ENCODE peak calls at places on chromosomes 7 and 10, in nine cellular contexts. O, H, P, Q, K, W, C, Z and M are unnamed samples.

GRCh38 chr7:50682079-50682478 is 100.6 kb downstream of the GRB10 start:
- DNase-seq in O (no peak), H (no peak), P (no peak), Q (no peak), K (no peak), W (no peak), C (no peak), Z (no peak), M (no peak)

GRCh38 chr10:10849306-10849705 is 168.4 kb upstream of the CELF2 start:
- DNase-seq in O (no peak), H (no peak), P (no peak), Q (no peak), K (no peak), W (no peak), C (no peak), Z (no peak), M (no peak)

GRCh38 chr7:139560678-139561077 is 37.2 kb downstream of the CLEC2L start:
- DNase-seq in O (no peak), H (no peak), P (peak), Q (no peak), K (no peak), W (no peak), C (no peak), Z (peak), M (no peak)

GRCh38 chr7:157019718-157020451 is 9.4 kb upstream of the MNX1 start:
- DNase-seq in O (no peak), H (no peak), P (no peak), Q (no peak), K (no peak), W (no peak), C (no peak), Z (peak), M (no peak)

GRCh38 chr10:119680050-119680449 is 28.9 kb downstream of the BAG3 start:
- DNase-seq in O (no peak), H (no peak), P (no peak), Q (no peak), K (peak), W (no peak), C (peak), Z (no peak), M (no peak)

GRCh38 chr7:155731375-155731774 is 80.9 kb downstream of the SHH start:
- DNase-seq in O (no peak), H (no peak), P (no peak), Q (no peak), K (peak), W (no peak), C (no peak), Z (no peak), M (no peak)

GRCh38 chr7:97732567-97733275 is 835 bp downstream of the TAC1 start:
- DNase-seq in O (no peak), H (no peak), P (no peak), Q (no peak), K (no peak), W (no peak), C (no peak), Z (no peak), M (no peak)

GRCh38 chr7:22442187-22442886 is 57.7 kb downstream of the STEAP1B start:
- DNase-seq in O (no peak), H (no peak), P (no peak), Q (peak), K (no peak), W (no peak), C (no peak), Z (peak), M (no peak)

GRCh38 chr10:12980080-12980656 is 21.3 kb downstream of the CCDC3 start:
- DNase-seq in O (no peak), H (no peak), P (peak), Q (no peak), K (no peak), W (no peak), C (no peak), Z (no peak), M (no peak)

GRCh38 chr7:47368190-47368812 is 213.6 kb downstream of the TNS3 start:
- DNase-seq in O (no peak), H (no peak), P (no peak), Q (no peak), K (no peak), W (no peak), C (no peak), Z (no peak), M (no peak)

GRCh38 chr7:69981646-69982045 is 383.4 kb downstream of the AUTS2 start:
- DNase-seq in O (no peak), H (no peak), P (no peak), Q (no peak), K (no peak), W (no peak), C (no peak), Z (no peak), M (no peak)

GRCh38 chr10:120634629-120635028 is 177.6 kb downstream of the PLPP4 start:
- DNase-seq in O (no peak), H (no peak), P (no peak), Q (no peak), K (no peak), W (no peak), C (no peak), Z (no peak), M (no peak)

GRCh38 chr7:142012825-142013506 is 17.3 kb downstream of the MGAM start:
- DNase-seq in O (no peak), H (no peak), P (no peak), Q (no peak), K (no peak), W (no peak), C (no peak), Z (no peak), M (peak)

GRCh38 chr10:79496896-79497295 is 15.4 kb upstream of the EIF5AL1 start:
- DNase-seq in O (no peak), H (no peak), P (no peak), Q (no peak), K (no peak), W (no peak), C (no peak), Z (no peak), M (no peak)

GRCh38 chr10:132712291-132712690 is 73.7 kb downstream of the NKX6-2 start:
- DNase-seq in O (no peak), H (no peak), P (no peak), Q (no peak), K (no peak), W (no peak), C (no peak), Z (no peak), M (no peak)

GRCh38 chr10:124324856-124325657 is 93.7 kb downstream of the OAT start:
- DNase-seq in O (no peak), H (no peak), P (no peak), Q (no peak), K (no peak), W (no peak), C (no peak), Z (peak), M (no peak)

GRCh38 chr7:226281-226882 is 34.0 kb downstream of the FAM20C start:
- DNase-seq in O (no peak), H (no peak), P (no peak), Q (no peak), K (peak), W (no peak), C (no peak), Z (no peak), M (no peak)

GRCh38 chr7:96794063-96794462 is 84.4 kb upstream of the SEM1 start:
- DNase-seq in O (no peak), H (no peak), P (no peak), Q (no peak), K (no peak), W (no peak), C (no peak), Z (no peak), M (no peak)

GRCh38 chr10:129102906-129103693 is 363.9 kb upstream of the MGMT start:
- DNase-seq in O (no peak), H (no peak), P (no peak), Q (no peak), K (no peak), W (no peak), C (no peak), Z (no peak), M (no peak)

GRCh38 chr7:151743481-151743983 is 133.4 kb downstream of the PRKAG2 start:
- DNase-seq in O (no peak), H (no peak), P (no peak), Q (no peak), K (no peak), W (no peak), C (no peak), Z (no peak), M (no peak)